ENCODE peak calls at places on chromosome 11, in nine cellular contexts. W is heart left ventricle, J is tibial nerve, G is breast epithelium, T is prostate gland, B is body of pancreas, V is upper lobe of left lung, C is HCT116, N is ovary. D is an unnamed sample.
A peak's percentile ranks its signal among the peaks of the same experiment; 100 is the strongest.

GRCh38 chr11:65500262-65501004 is 1.6 kb downstream of the MALAT1 start:
- DNase-seq in C (no peak), N (peak; percentile 66), J (peak; percentile 63), V (no peak), T (no peak), B (peak; percentile 66), W (no peak), G (no peak), D (no peak)

GRCh38 chr11:67613960-67614715 is 7.4 kb downstream of the NDUFV1 start:
- DNase-seq in G (no peak), B (peak; percentile 68), T (no peak), N (peak; percentile 69), C (peak; percentile 15), J (no peak), W (peak; percentile 71), V (peak; percentile 91), D (peak; percentile 75)

GRCh38 chr11:45880772-45881570 is 4.5 kb upstream of the MAPK8IP1 start:
- DNase-seq in J (no peak), V (no peak), B (no peak), T (no peak), G (no peak), W (no peak), N (peak; percentile 58), C (no peak), D (no peak)

GRCh38 chr11:121257976-121258375 is 34.6 kb upstream of the SC5D start:
- DNase-seq in J (no peak), G (no peak), C (no peak), W (no peak), T (peak; percentile 59), V (no peak), N (no peak), B (no peak), D (no peak)

GRCh38 chr11:85095239-85095638 is 531.9 kb downstream of the DLG2 start:
- DNase-seq in N (no peak), B (no peak), G (no peak), C (no peak), T (no peak), J (no peak), W (no peak), V (no peak), D (no peak)

GRCh38 chr11:1939006-1939626 is 8.0 kb upstream of the MRPL23 start:
- DNase-seq in T (no peak), B (no peak), W (peak; percentile 37), N (no peak), V (peak; percentile 52), C (no peak), J (no peak), G (no peak), D (peak; percentile 34)

GRCh38 chr11:116693206-116694016 is 79.4 kb downstream of the BUD13 start:
- DNase-seq in V (peak; percentile 80), B (peak; percentile 80), N (no peak), T (no peak), C (no peak), J (no peak), G (peak; percentile 46), W (no peak), D (no peak)

GRCh38 chr11:48193876-48194275 is 22.7 kb upstream of the OR4B1 start:
- DNase-seq in T (no peak), W (no peak), B (no peak), N (no peak), C (no peak), J (no peak), G (no peak), V (no peak), D (no peak)

GRCh38 chr11:113272281-113272680 is 42.1 kb upstream of the TTC12 start:
- DNase-seq in T (no peak), V (no peak), B (no peak), N (no peak), J (no peak), G (no peak), C (no peak), W (no peak), D (no peak)

GRCh38 chr11:47917643-47918369 is 62.6 kb upstream of the PTPRJ start:
- DNase-seq in W (peak; percentile 89), G (peak; percentile 58), J (peak; percentile 74), V (no peak), B (peak; percentile 97), N (peak; percentile 87), T (peak; percentile 68), C (peak; percentile 85), D (peak; percentile 54)

GRCh38 chr11:63769044-63769718 is 606 bp upstream of the ZFTA start:
- DNase-seq in J (no peak), N (peak; percentile 68), B (no peak), C (no peak), V (peak; percentile 91), G (no peak), W (peak; percentile 60), T (no peak), D (peak; percentile 59)

GRCh38 chr11:117375960-117376359 is 48.3 kb downstream of the CEP164 start:
- DNase-seq in V (no peak), C (no peak), J (no peak), G (no peak), N (no peak), W (no peak), T (no peak), B (no peak), D (no peak)

GRCh38 chr11:94583213-94583884 is 16.2 kb downstream of the PIWIL4 start:
- DNase-seq in C (no peak), T (no peak), V (no peak), G (no peak), W (no peak), B (no peak), J (no peak), N (no peak), D (no peak)

GRCh38 chr11:34250732-34251639 is 106.8 kb downstream of the ABTB2 start:
- DNase-seq in J (peak; percentile 22), G (no peak), W (peak; percentile 78), N (no peak), C (peak; percentile 75), V (no peak), B (peak; percentile 42), T (no peak), D (peak; percentile 39)

DNA sequence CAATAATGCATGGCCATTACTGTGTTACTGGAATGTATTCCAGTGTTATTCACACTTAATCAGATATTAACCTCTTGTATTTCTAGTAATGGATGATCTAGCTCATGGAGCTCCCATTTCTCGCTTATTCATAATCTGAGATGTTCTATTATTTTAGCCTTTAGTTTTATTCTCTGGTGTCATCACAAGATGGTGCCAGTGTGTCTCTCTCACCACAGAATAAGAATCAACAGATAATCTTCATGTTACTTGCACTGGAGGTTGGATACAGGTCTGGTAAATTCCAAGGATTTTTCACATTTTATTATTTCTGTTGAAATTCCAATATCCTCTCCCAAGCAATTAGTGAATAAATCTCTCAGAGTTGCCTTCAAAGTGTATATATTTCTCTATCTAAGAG is 74.6 kb downstream of the CASP12 start:
- DNase-seq in T (no peak), G (no peak), B (no peak), J (no peak), N (no peak), V (no peak), W (no peak), C (no peak), D (no peak)
- TF ChIP-seq CTCF in T (no peak), G (no peak), B (no peak), J (no peak), N (no peak), V (no peak), W (no peak), C (no peak), D (no peak)

DNA sequence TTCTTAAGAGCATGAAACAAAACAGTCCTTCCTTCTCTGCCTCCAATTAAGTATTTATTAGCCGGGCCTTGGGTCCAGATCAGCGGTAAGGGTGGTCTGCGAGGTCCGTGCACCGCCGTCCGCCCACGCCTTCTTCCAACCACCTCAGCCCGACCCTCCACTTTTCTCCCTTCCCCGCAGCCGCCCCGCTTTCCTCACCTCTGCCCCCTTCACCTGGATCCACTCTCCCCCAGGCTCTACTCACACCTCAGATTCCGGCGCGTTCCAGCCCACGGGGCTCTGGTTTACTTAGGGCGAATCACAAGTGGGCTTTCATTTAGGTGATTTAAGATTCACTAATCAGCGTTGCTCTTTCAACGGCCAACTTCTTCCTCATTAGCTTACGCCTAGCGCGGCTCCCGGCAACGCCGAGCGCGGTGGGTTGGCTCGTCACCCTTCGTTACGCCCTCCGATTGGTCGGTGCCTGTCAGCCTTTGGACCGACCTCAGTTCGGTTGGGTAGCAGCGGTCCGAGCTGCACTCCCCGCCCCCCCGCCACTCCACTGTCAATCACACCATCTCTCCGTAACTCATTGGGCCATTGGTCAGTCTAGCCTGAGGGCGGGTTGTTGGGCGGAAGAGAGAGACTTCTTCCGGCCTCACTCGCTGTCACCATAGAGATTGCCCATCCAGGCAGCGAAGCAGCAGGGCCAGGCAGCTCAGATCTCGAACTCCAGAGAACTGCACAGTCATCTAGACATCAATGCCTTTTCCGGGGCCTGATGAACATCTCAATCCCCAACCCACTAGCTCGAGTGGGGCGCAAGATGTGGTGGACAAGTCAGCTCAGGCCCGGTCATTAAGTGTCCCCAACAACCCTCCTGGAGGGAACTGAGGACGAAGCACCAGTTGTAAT is at the start of gene TMEM218:
- DNase-seq in G (peak; percentile 98), J (peak; percentile 98), V (peak; percentile 97), B (peak; percentile 99), N (peak; percentile 98), C (peak; percentile 97), W (peak; percentile 100), T (peak; percentile 98), D (peak; percentile 100)
- TF ChIP-seq POLR2A in G (no peak), J (no peak), V (no peak), B (peak; percentile 59), N (peak; percentile 44), C (peak; percentile 33), W (no peak), T (no peak), D (peak; percentile 43)

GRCh38 chr11:131763193-131763890 is 392.9 kb downstream of the NTM start:
- DNase-seq in N (no peak), W (no peak), G (no peak), J (peak; percentile 17), T (no peak), B (no peak), V (no peak), C (no peak), D (no peak)
- H3K4me3 ChIP-seq in N (no peak overlapping the region), W (no peak overlapping the region), G (no peak overlapping the region), J (no peak overlapping the region), T (no peak overlapping the region), B (no peak overlapping the region), V (no peak overlapping the region), C (no peak overlapping the region), D (no peak overlapping the region)

GRCh38 chr11:123474994-123475393 is 44.9 kb downstream of the GRAMD1B start:
- DNase-seq in G (no peak), V (no peak), W (no peak), T (no peak), B (no peak), C (no peak), N (no peak), J (no peak), D (no peak)

GRCh38 chr11:123473941-123474668 is 44.0 kb downstream of the GRAMD1B start:
- DNase-seq in C (no peak), J (no peak), W (no peak), T (no peak), G (no peak), V (no peak), B (no peak), N (no peak), D (no peak)

GRCh38 chr11:123478352-123478986 is 48.4 kb downstream of the GRAMD1B start:
- DNase-seq in B (peak; percentile 67), N (peak; percentile 58), V (no peak), W (peak; percentile 47), C (peak; percentile 77), J (no peak), G (no peak), T (peak; percentile 11), D (no peak)

GRCh38 chr11:123477205-123477907 is 47.3 kb downstream of the GRAMD1B start:
- DNase-seq in C (no peak), T (no peak), W (no peak), N (no peak), V (no peak), G (no peak), B (no peak), J (no peak), D (no peak)

GRCh38 chr11:123475478-123475877 is 45.4 kb downstream of the GRAMD1B start:
- DNase-seq in T (no peak), N (no peak), B (no peak), C (no peak), V (no peak), J (no peak), G (no peak), W (no peak), D (no peak)
- TF ChIP-seq CTCF in T (no peak), N (no peak), B (no peak), C (peak; percentile 63), V (no peak), J (no peak), G (peak; percentile 12), W (no peak), D (no peak)

D was measured in right lobe of liver.